ENCODE peak calls at places on chromosomes 4 and X, in seven cellular contexts. P, B, Q, G, L, J and E are unnamed samples.
A peak's percentile ranks its signal among the peaks of the same experiment; 100 is the strongest.

GRCh38 chrX:134886201-134886600 is 104.6 kb upstream of the SMIM10 start:
- DNase-seq in P (no peak), B (peak; percentile 34), Q (no peak), G (no peak), L (no peak), J (no peak), E (no peak)

GRCh38 chrX:23478056-23478455 is 143.4 kb downstream of the PTCHD1 start:
- DNase-seq in P (no peak), B (no peak), Q (no peak), G (no peak), L (no peak), J (no peak), E (no peak)

GRCh38 chr4:138053601-138054322 is 188.4 kb downstream of the SLC7A11 start:
- DNase-seq in P (peak; percentile 93), B (no peak), Q (no peak), G (no peak), L (no peak), J (peak; percentile 4), E (no peak)

GRCh38 chrX:40097492-40098263 is at the start of gene BCOR:
- DNase-seq in P (peak; percentile 54), B (peak; percentile 87), Q (peak; percentile 86), G (no peak), L (peak; percentile 60), J (no peak), E (peak; percentile 55)

GRCh38 chr4:7632971-7633370 is 198.2 kb upstream of the PSAPL1 start:
- DNase-seq in P (no peak), B (no peak), Q (no peak), G (no peak), L (no peak), J (no peak), E (no peak)

GRCh38 chrX:133495464-133496391 is 80.4 kb upstream of the GPC4 start:
- DNase-seq in P (peak; percentile 60), B (no peak), Q (peak; percentile 61), G (no peak), L (no peak), J (no peak), E (no peak)

GRCh38 chr4:92163348-92163747 is 140.4 kb upstream of the GRID2 start:
- DNase-seq in P (peak; percentile 8), B (peak; percentile 4), Q (no peak), G (no peak), L (no peak), J (no peak), E (no peak)

GRCh38 chrX:45164021-45164621 is 36.6 kb downstream of the DIPK2B start:
- DNase-seq in P (peak; percentile 2), B (no peak), Q (no peak), G (no peak), L (no peak), J (no peak), E (no peak)

GRCh38 chr4:88005086-88005485 is 2.3 kb upstream of the PKD2 start:
- DNase-seq in P (no peak), B (no peak), Q (no peak), G (no peak), L (no peak), J (no peak), E (no peak)

GRCh38 chr4:6333301-6334202 is 63.9 kb downstream of the WFS1 start:
- DNase-seq in P (peak; percentile 9), B (peak; percentile 14), Q (peak; percentile 12), G (no peak), L (no peak), J (no peak), E (no peak)

GRCh38 chr4:22962186-22962786 is 269.5 kb downstream of the GBA3 start:
- DNase-seq in P (peak; percentile 59), B (peak; percentile 54), Q (no peak), G (no peak), L (no peak), J (no peak), E (no peak)

GRCh38 chr4:137545461-137545861 is 13.2 kb upstream of the PCDH18 start:
- DNase-seq in P (peak; percentile 63), B (peak; percentile 17), Q (no peak), G (no peak), L (no peak), J (no peak), E (no peak)

GRCh38 chr4:144799486-144799885 is 153.5 kb downstream of the HHIP start:
- DNase-seq in P (no peak), B (no peak), Q (no peak), G (no peak), L (no peak), J (no peak), E (no peak)

GRCh38 chr4:75036046-75036445 is 103.1 kb downstream of the PARM1 start:
- DNase-seq in P (no peak), B (no peak), Q (no peak), G (no peak), L (no peak), J (no peak), E (no peak)

GRCh38 chrX:7146703-7147430 is 645 bp upstream of the STS start:
- DNase-seq in P (peak; percentile 12), B (no peak), Q (no peak), G (no peak), L (no peak), J (no peak), E (no peak)

GRCh38 chr4:53476232-53477037 is 99.0 kb downstream of the FIP1L1 start:
- DNase-seq in P (peak; percentile 97), B (no peak), Q (peak; percentile 80), G (no peak), L (no peak), J (no peak), E (no peak)

GRCh38 chr4:107854326-107855030 is 29.7 kb downstream of the SGMS2 start:
- DNase-seq in P (peak; percentile 29), B (no peak), Q (no peak), G (no peak), L (no peak), J (no peak), E (no peak)

GRCh38 chr4:24105183-24106039 is 215.6 kb upstream of the PPARGC1A start:
- DNase-seq in P (peak; percentile 99), B (no peak), Q (no peak), G (no peak), L (no peak), J (no peak), E (no peak)

GRCh38 chrX:28273751-28274150 is 292.5 kb upstream of the DCAF8L1 start:
- DNase-seq in P (no peak), B (no peak), Q (no peak), G (no peak), L (no peak), J (no peak), E (no peak)

GRCh38 chr4:83753260-83753659 is 217.4 kb downstream of the GPAT3 start:
- DNase-seq in P (no peak), B (no peak), Q (no peak), G (no peak), L (no peak), J (no peak), E (no peak)